ENCODE peak calls at places on chromosome 1, in four cellular contexts. A, O, H and U are unnamed samples.

GRCh38 chr1:35448344-35448801 is 108.8 kb downstream of the KIAA0319L start:
- DNase-seq in A (no peak), O (no peak), H (peak; percentile 39), U (no peak)

GRCh38 chr1:245488346-245489110 is 333.7 kb downstream of the KIF26B start:
- DNase-seq in H (no peak), O (no peak), A (no peak), U (no peak)

GRCh38 chr1:156114919-156115513 is 505 bp downstream of the LMNA start:
- DNase-seq in H (no peak), A (peak; percentile 69), O (peak; percentile 70), U (no peak)

GRCh38 chr1:196403803-196404690 is 204.2 kb downstream of the KCNT2 start:
- DNase-seq in H (no peak), O (no peak), A (peak; percentile 30), U (no peak)

GRCh38 chr1:174795806-174796205 is 203.9 kb upstream of the CACYBP start:
- DNase-seq in H (no peak), O (no peak), A (no peak), U (no peak)

GRCh38 chr1:87598429-87598828 is 269.7 kb downstream of the LMO4 start:
- DNase-seq in O (no peak), H (peak; percentile 15), A (peak; percentile 34), U (no peak)

GRCh38 chr1:56496861-56497772 is 82.2 kb downstream of the PLPP3 start:
- DNase-seq in A (no peak), H (no peak), O (peak; percentile 22), U (no peak)

GRCh38 chr1:182206628-182207239 is 145.2 kb upstream of the ZNF648 start:
- DNase-seq in H (no peak), A (peak; percentile 37), O (no peak), U (no peak)

GRCh38 chr1:223706077-223706988 is 6.0 kb upstream of the CAPN2 start:
- DNase-seq in O (no peak), H (peak; percentile 44), A (no peak), U (no peak)

GRCh38 chr1:224615861-224616760 is at the start of gene CNIH3:
- DNase-seq in O (peak; percentile 68), A (no peak), H (no peak), U (peak; percentile 27)

GRCh38 chr1:200258447-200259375 is 151.1 kb downstream of the ZNF281 start:
- DNase-seq in H (peak; percentile 52), O (peak; percentile 37), A (peak; percentile 34), U (no peak)
- TF ChIP-seq TAF1 in H (no peak), O (no peak), A (no peak), U (no peak)

DNA sequence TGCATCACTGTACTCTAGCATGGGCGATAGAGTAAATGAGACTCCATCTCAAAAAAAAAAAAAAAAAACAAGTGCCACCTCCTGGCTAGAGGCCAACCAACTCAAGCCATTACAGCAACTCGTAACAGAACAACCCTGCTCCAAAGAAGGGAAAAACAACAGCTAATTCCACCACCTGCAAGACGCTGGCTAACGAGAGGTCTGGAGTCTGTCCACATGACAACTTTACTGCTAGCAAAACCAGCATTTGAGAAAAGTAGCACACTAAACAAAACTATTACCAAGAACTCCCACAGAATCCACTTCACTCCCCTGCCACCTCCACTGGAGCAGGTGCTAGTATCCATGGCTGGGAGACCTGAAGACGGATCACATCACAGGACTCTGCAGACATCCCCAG is 24.1 kb upstream of the EGLN1 start:
- DNase-seq in H (no peak), O (no peak), A (no peak), U (no peak)
- TF ChIP-seq POLR2AphosphoS5 in H (no peak), O (no peak), A (no peak), U (no peak)

DNA sequence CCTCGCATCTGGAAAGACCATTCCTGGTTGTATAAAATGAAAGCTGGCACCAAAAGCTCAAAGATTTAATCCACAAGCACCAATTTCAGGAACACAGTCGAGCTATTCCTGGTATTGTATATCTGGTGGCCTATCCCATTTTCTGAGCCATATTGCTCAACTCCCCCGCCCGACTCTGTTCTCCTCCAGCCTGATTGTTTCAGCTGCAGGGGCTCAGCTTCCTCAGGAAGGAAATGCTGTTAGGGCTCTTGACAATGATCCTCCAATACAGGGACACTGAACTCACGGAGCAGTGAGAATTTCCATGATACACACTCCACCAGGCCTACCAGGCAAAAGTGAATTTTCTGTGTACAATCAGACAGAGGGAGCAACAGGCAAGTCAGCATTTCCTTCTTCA is 16.9 kb upstream of the TDRD10 start:
- DNase-seq in A (no peak), O (no peak), H (no peak), U (no peak)
- TF ChIP-seq TAF1 in A (no peak), O (no peak), H (no peak), U (no peak)

GRCh38 chr1:94104776-94105462 is 16.0 kb downstream of the ABCA4 start:
- DNase-seq in A (no peak), H (no peak), O (no peak), U (no peak)

GRCh38 chr1:94106716-94107115 is 14.2 kb downstream of the ABCA4 start:
- DNase-seq in H (no peak), O (no peak), A (no peak), U (no peak)

GRCh38 chr1:94105501-94105952 is 15.4 kb downstream of the ABCA4 start:
- DNase-seq in O (no peak), A (no peak), H (no peak), U (no peak)

GRCh38 chr1:94104127-94104684 is 16.7 kb downstream of the ABCA4 start:
- DNase-seq in H (no peak), O (no peak), A (no peak), U (no peak)

GRCh38 chr1:94105957-94106529 is 14.9 kb downstream of the ABCA4 start:
- DNase-seq in H (no peak), A (no peak), O (no peak), U (no peak)
- TF ChIP-seq POLR2AphosphoS5 in H (no peak), A (no peak), O (no peak), U (no peak)

GRCh38 chr1:60987904-60988303 is 94.5 kb upstream of the NFIA start:
- DNase-seq in A (no peak), H (no peak), O (no peak), U (no peak)
- TF ChIP-seq TAF1 in A (no peak), H (no peak), O (no peak), U (no peak)

DNA sequence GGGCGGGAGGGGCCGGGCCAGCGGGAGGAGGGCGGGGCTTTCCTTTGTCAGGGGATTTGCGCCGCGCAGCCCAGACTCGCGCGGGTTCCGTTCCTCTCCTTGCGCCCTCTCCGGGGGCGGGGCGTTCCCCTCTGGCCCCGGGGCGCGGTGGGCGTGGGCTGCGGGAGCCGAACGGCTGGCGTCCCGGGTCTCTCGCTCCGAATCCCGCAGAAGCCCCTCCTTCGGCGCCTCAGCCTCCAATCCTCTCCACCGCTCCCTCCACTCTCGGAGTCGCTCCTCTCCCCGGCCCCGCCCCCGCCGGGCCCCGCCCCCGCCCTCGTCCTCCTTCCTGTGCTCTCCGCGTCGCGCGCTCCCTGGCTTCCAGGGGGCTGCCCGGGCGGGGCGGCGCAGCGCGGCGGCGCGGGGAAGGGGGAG is 82.8 kb upstream of the BMP8A start:
- DNase-seq in H (peak; percentile 93), O (peak; percentile 99), A (peak; percentile 97), U (peak; percentile 92)
- TF ChIP-seq POLR2AphosphoS5 in H (no peak), O (no peak), A (no peak), U (no peak)

DNA sequence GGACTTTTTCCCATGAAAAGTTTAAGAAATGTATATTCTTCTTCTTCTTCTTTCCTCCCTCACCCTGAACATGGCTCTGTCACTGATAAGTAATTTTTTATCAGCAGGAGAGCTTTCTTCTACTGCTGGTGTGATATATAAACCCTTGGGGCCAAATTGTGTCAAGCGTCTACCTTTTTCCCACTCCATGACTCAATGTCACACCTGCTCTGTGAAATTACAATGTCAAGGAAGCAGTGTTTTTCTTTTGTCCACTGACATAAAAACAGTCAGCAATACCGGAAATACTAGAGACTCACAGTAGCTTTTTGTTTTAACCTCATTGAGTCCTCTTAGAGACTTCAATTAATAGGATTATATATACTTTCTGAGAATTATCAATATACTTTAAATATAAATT is 416.2 kb upstream of the ADGRL4 start:
- DNase-seq in A (no peak), H (no peak), O (no peak), U (no peak)
- TF ChIP-seq TAF1 in A (no peak), H (no peak), O (no peak), U (no peak)

GRCh38 chr1:9689011-9689706 is 37.6 kb downstream of the PIK3CD start:
- DNase-seq in A (peak; percentile 89), H (peak; percentile 48), O (peak; percentile 94), U (peak; percentile 74)
- TF ChIP-seq POLR2AphosphoS5 in A (no peak), H (no peak), O (no peak), U (no peak)